ENCODE peak calls at places on chromosome X, in seven cellular contexts. I, S, K, M, X, L and Z are unnamed samples.

GRCh38 chrX:13933352-13933751 is 96.3 kb downstream of the GEMIN8 start:
- DNase-seq in K (no peak), X (no peak), M (no peak), L (no peak), I (no peak), S (no peak), Z (no peak)

GRCh38 chrX:13646154-13646549 is 6.8 kb upstream of the TCEANC start:
- DNase-seq in K (peak), S (peak), M (peak), I (no peak), L (peak), X (no peak), Z (peak)

GRCh38 chrX:30582664-30583063 is 5.1 kb upstream of the TASL start:
- DNase-seq in S (no peak), K (no peak), M (no peak), I (no peak), X (no peak), L (no peak), Z (no peak)

GRCh38 chrX:140766024-140766611 is 56.6 kb downstream of the LINC00632 start:
- DNase-seq in L (no peak), M (peak), I (no peak), S (peak), X (no peak), K (no peak), Z (peak)

GRCh38 chrX:110346681-110347080 is 12.0 kb upstream of the RTL9 start:
- DNase-seq in I (peak), X (no peak), L (peak), M (peak), K (peak), S (peak), Z (peak)

GRCh38 chrX:74636749-74637314 is 22.4 kb upstream of the RLIM start:
- DNase-seq in K (no peak), L (no peak), S (no peak), I (no peak), X (no peak), M (no peak), Z (no peak)

GRCh38 chrX:22164770-22165388 is 107.8 kb upstream of the CBLL2 start:
- DNase-seq in K (no peak), I (no peak), L (no peak), M (no peak), X (no peak), S (no peak), Z (peak)

GRCh38 chrX:44580466-44580865 is 37.8 kb upstream of the FUNDC1 start:
- DNase-seq in L (no peak), X (peak), S (no peak), M (no peak), I (no peak), K (no peak), Z (peak)

GRCh38 chrX:35919536-35920309 is at the start of gene CFAP47:
- DNase-seq in I (peak), S (no peak), X (no peak), K (no peak), M (peak), L (no peak), Z (no peak)

GRCh38 chrX:36856849-36857248 is 151.3 kb upstream of the FAM47C start:
- DNase-seq in K (no peak), X (no peak), I (no peak), L (no peak), M (no peak), S (no peak), Z (no peak)

GRCh38 chrX:37844622-37845021 is 2.7 kb downstream of the DYNLT3 start:
- DNase-seq in M (no peak), S (no peak), I (no peak), L (no peak), X (no peak), K (no peak), Z (no peak)

GRCh38 chrX:41045960-41046567 is 39.2 kb upstream of the USP9X start:
- DNase-seq in I (no peak), M (peak), K (no peak), S (no peak), X (no peak), L (no peak), Z (no peak)

GRCh38 chrX:78384486-78384885 is 57.1 kb upstream of the CYSLTR1 start:
- DNase-seq in I (no peak), M (no peak), X (no peak), S (no peak), K (no peak), L (no peak), Z (no peak)

GRCh38 chrX:147899715-147900114 is 12.0 kb upstream of the FMR1 start:
- DNase-seq in L (no peak), I (no peak), K (no peak), X (no peak), M (no peak), S (no peak), Z (no peak)

GRCh38 chrX:66731398-66731797 is 92.5 kb upstream of the EDA2R start:
- DNase-seq in I (no peak), X (no peak), M (no peak), L (no peak), S (no peak), K (no peak), Z (peak)

GRCh38 chrX:3219231-3219630 is 127.2 kb downstream of the MXRA5 start:
- DNase-seq in I (no peak), S (no peak), K (no peak), L (no peak), M (no peak), X (no peak), Z (no peak)

GRCh38 chrX:29724316-29724715 is 491.0 kb upstream of the MAGEB2 start:
- DNase-seq in I (no peak), S (no peak), M (no peak), X (no peak), K (no peak), L (no peak), Z (no peak)

GRCh38 chrX:71992711-71993110 is 82.1 kb downstream of the NHSL2 start:
- DNase-seq in I (no peak), S (no peak), K (no peak), M (peak), L (no peak), X (no peak), Z (no peak)

GRCh38 chrX:84046403-84046984 is 141.5 kb downstream of the RPS6KA6 start:
- DNase-seq in X (peak), M (peak), I (no peak), L (no peak), S (no peak), K (no peak), Z (no peak)

GRCh38 chrX:11648705-11649519 is 16.8 kb downstream of the ARHGAP6 start:
- DNase-seq in M (no peak), I (no peak), S (no peak), L (no peak), X (no peak), K (no peak), Z (no peak)

GRCh38 chrX:4263005-4263404 is 549.6 kb upstream of the PRKX start:
- DNase-seq in M (no peak), S (no peak), K (no peak), L (no peak), X (no peak), I (no peak), Z (no peak)

GRCh38 chrX:119853449-119853848 is 686 bp upstream of the UPF3B start:
- DNase-seq in M (peak), X (no peak), L (no peak), S (no peak), K (no peak), I (no peak), Z (no peak)

DNA sequence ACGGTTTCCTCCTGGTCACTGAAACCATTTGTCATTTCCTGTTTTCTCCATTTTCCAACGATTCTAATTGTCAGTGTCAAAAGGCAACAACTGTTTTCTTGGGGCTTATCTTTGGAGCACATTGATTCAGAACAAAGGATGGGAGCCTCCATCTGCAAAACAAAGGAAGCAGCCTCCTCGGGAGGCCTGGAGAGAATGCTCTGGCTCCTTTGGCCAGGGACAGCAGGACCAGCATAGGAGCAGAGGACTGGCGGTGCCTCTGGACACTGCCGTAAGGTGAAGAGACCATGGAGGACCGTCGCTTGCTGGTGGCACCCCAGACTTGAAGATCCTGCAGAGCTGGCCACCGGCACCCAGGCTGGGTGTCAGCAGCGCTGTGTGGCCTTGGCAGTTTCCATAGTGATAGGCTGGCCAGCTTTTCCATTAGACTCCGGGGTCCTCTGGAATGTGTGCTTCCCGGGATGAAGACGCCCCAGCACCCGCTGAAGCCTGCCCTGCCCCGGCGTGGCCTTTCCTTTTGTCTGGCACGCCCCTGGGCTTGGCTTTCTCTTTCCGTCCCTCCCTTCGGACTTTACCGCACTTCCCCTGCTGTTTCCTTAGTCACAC is 61.1 kb upstream of the MTM1 start:
- DNase-seq in M (no peak), I (peak), K (peak), X (no peak), L (no peak), S (peak), Z (no peak)
- H3K4me3 ChIP-seq in M (no peak), I (no peak), K (peak), X (no peak), L (no peak), S (no peak), Z (no peak)

GRCh38 chrX:17496407-17496806 is 121.4 kb downstream of the NHS start:
- DNase-seq in M (peak), S (no peak), L (no peak), K (no peak), X (no peak), I (no peak), Z (no peak)
- H3K27ac ChIP-seq in M (no peak), S (no peak), L (no peak), K (no peak), X (no peak), I (no peak), Z (no peak)

DNA sequence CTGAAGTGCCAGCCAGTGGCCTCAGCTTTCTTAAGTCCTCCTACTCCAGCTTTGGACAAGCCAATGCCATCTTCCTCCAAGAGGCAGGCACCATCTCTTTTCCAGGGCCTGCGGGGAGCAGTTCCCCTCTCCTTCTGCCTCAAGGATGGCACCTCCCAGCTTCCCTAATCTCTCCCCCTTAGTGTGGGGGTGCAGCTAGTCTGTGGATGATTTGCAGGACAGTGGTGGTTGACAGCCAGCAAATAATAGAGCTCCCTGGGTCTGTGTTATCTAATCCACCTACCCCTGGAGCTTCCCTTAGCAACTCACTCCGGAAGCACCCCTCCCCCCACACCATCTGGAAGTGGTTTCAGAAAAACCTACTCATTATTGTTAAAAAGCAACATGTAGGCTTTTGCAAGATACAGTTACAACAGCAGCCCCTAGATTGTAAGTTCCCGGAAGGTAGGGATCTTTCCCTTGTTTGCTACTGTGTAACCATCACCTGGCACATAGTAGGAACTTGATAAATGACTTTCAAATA is 247.1 kb downstream of the BCOR start:
- DNase-seq in I (no peak), S (no peak), L (no peak), X (no peak), M (no peak), K (no peak), Z (peak)
- TF ChIP-seq CTCF in I (no peak), S (no peak), L (no peak), X (no peak), M (no peak), K (no peak), Z (no peak)

GRCh38 chrX:107710617-107711391 is 64.8 kb downstream of the TSC22D3 start:
- DNase-seq in K (no peak), I (no peak), L (no peak), S (no peak), X (no peak), M (no peak), Z (peak)
- H3K4me3 ChIP-seq in K (no peak), I (no peak), L (no peak), S (no peak), X (no peak), M (no peak), Z (no peak)

GRCh38 chrX:149272690-149273463 is 232.2 kb downstream of the IDS start:
- DNase-seq in I (no peak), K (no peak), S (no peak), M (no peak), X (no peak), L (no peak), Z (no peak)

GRCh38 chrX:149267878-149268813 is 237.0 kb downstream of the IDS start:
- DNase-seq in I (no peak), X (no peak), M (no peak), S (no peak), L (no peak), K (no peak), Z (no peak)
- H3K27ac ChIP-seq in I (no peak), X (no peak), M (no peak), S (no peak), L (no peak), K (no peak), Z (no peak)

DNA sequence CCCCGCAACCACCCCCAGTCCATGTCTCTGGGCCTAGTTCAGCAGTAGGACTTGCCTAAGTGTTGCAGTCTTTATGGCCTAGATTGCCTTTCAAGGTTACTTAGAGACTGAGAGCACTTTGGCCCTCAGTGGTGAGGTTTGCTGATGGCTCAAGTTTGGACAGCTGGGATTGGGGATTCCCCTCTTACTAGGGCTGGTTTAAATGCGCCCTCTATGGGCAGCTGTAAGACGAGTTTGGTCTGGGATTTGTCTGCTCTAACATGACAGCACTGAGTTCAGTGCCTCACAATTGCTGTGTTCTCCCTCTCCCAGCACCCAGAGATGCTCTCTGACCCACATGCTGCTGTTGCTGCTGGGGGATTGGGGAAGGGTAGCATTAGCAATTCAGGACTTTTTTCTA is 23.1 kb downstream of the DACH2 start:
- DNase-seq in S (no peak), X (no peak), L (no peak), M (peak), K (no peak), I (no peak), Z (peak)
- TF ChIP-seq CTCF in S (no peak), X (peak), L (no peak), M (no peak), K (peak), I (no peak), Z (peak)

GRCh38 chrX:1485033-1485432 is 32.3 kb upstream of the ASMTL start:
- DNase-seq in S (no peak), M (no peak), I (no peak), L (no peak), K (no peak), X (no peak), Z (no peak)
- H3K4me3 ChIP-seq in S (no peak), M (no peak), I (no peak), L (no peak), K (no peak), X (no peak), Z (no peak)

GRCh38 chrX:128436397-128437103 is 384.3 kb upstream of the ACTRT1 start:
- DNase-seq in L (no peak), S (no peak), K (no peak), I (no peak), X (no peak), M (no peak), Z (no peak)
- H3K27ac ChIP-seq in L (no peak), S (no peak), K (no peak), I (no peak), X (no peak), M (no peak), Z (no peak)

GRCh38 chrX:25034889-25035288 is 19.1 kb upstream of the ARX start:
- DNase-seq in I (no peak), S (no peak), X (no peak), K (no peak), M (no peak), L (no peak), Z (peak)
- TF ChIP-seq CTCF in I (no peak), S (no peak), X (peak), K (no peak), M (no peak), L (no peak), Z (peak)

DNA sequence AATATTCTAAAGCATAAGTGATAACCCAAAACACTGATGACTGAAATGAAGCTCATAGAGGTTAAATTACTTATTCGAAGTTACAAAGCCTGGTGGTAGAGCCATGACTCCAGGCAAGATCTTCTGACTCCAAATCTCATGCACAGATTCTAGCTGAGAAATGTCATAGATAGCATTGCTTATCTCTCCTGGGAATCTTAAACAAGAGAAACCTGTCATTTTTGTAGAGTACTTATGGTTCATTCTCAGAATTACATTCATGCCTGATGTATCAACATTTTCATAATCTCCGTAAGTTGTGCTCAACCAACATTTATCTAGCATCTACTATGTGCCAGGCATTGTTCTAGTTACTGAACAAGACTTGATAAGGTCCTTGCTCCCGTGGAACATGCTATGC is 45.6 kb downstream of the MBNL3 start:
- DNase-seq in X (no peak), I (no peak), M (no peak), K (no peak), S (no peak), L (no peak), Z (no peak)
- H3K4me3 ChIP-seq in X (no peak), I (no peak), M (no peak), K (no peak), S (no peak), L (no peak), Z (no peak)